ENCODE peak calls at places on chromosomes 7 and 10, in five cellular contexts. H is tibial artery, U is GM10248, Y is ovary, I is HCT116. M is an unnamed sample.

GRCh38 chr7:55977831-55978230 is 13.4 kb downstream of the NIPSNAP2 start:
- DNase-seq in U (no peak), Y (no peak), I (no peak), H (no peak), M (no peak)

GRCh38 chr7:149161241-149161848 is 14.1 kb downstream of the ZNF398 start:
- DNase-seq in Y (no peak), I (no peak), U (no peak), H (no peak), M (no peak)

GRCh38 chr10:80173441-80173840 is 31.9 kb downstream of the ANXA11 start:
- DNase-seq in I (no peak), U (no peak), H (no peak), Y (no peak), M (no peak)

GRCh38 chr7:16644624-16644986 is 949 bp downstream of the ANKMY2 start:
- DNase-seq in I (no peak), H (peak; percentile 77), Y (no peak), U (no peak), M (peak; percentile 50)

GRCh38 chr7:70776627-70777101 is 355.3 kb upstream of the GALNT17 start:
- DNase-seq in H (no peak), I (no peak), U (no peak), Y (peak; percentile 43), M (no peak)

GRCh38 chr10:63260860-63261251 is 127.7 kb downstream of the NRBF2 start:
- DNase-seq in U (no peak), Y (no peak), I (no peak), H (no peak), M (no peak)

GRCh38 chr10:3666525-3667302 is 118.3 kb downstream of the KLF6 start:
- DNase-seq in Y (no peak), U (no peak), H (no peak), I (no peak), M (no peak)

GRCh38 chr10:123309740-123310139 is 155.5 kb downstream of the BUB3 start:
- DNase-seq in H (no peak), Y (no peak), I (no peak), U (no peak), M (no peak)

GRCh38 chr7:93044147-93044810 is 73.5 kb downstream of the SAMD9 start:
- DNase-seq in H (no peak), I (no peak), U (no peak), Y (no peak), M (no peak)

GRCh38 chr10:17585001-17585400 is 32.2 kb downstream of the HACD1 start:
- DNase-seq in I (no peak), Y (no peak), H (no peak), U (no peak), M (no peak)

GRCh38 chr7:73994761-73995160 is 33.2 kb upstream of the ELN start:
- DNase-seq in I (no peak), Y (no peak), H (no peak), U (no peak), M (no peak)

GRCh38 chr7:22802426-22802825 is 20.2 kb downstream of the TOMM7 start:
- DNase-seq in H (no peak), I (no peak), Y (no peak), U (no peak), M (no peak)

M was measured in NCI-H460.